ENCODE peak calls at places on chromosomes 16 and 17, in six cellular contexts. I, Z, H, V, S and K are unnamed samples.
A peak's percentile ranks its signal among the peaks of the same experiment; 100 is the strongest.

GRCh38 chr16:12553191-12553590 is 250.5 kb downstream of the CPPED1 start:
- DNase-seq in I (no peak), Z (no peak), H (no peak), V (peak; percentile 12), S (no peak), K (no peak)

GRCh38 chr16:74995986-74996385 is 2.8 kb upstream of the ZNRF1 start:
- DNase-seq in I (no peak), Z (no peak), H (no peak), V (no peak), S (no peak), K (no peak)

GRCh38 chr17:66767164-66767933 is 67.6 kb upstream of the CACNG5 start:
- DNase-seq in I (no peak), Z (no peak), H (no peak), V (no peak), S (no peak), K (no peak)

GRCh38 chr17:79730437-79730768 is 340 bp upstream of the ENPP7 start:
- DNase-seq in I (no peak), Z (no peak), H (no peak), V (no peak), S (no peak), K (no peak)

GRCh38 chr17:29345066-29345465 is 45.1 kb upstream of the TAOK1 start:
- DNase-seq in I (no peak), Z (no peak), H (no peak), V (no peak), S (no peak), K (no peak)

GRCh38 chr16:46889245-46889941 is 5.2 kb downstream of the GPT2 start:
- DNase-seq in I (no peak), Z (no peak), H (no peak), V (no peak), S (no peak), K (no peak)

GRCh38 chr17:44850025-44850424 is 2.3 kb downstream of the HIGD1B start:
- DNase-seq in I (no peak), Z (no peak), H (no peak), V (no peak), S (no peak), K (no peak)

GRCh38 chr17:82507631-82508175 is 11.8 kb upstream of the FOXK2 start:
- DNase-seq in I (no peak), Z (no peak), H (no peak), V (no peak), S (no peak), K (no peak)

GRCh38 chr16:66548068-66548467 is 1.9 kb downstream of the TK2 start:
- DNase-seq in I (no peak), Z (no peak), H (no peak), V (no peak), S (no peak), K (no peak)

GRCh38 chr17:78736526-78737079 is 45.5 kb downstream of the CYTH1 start:
- DNase-seq in I (peak; percentile 78), Z (peak; percentile 53), H (peak; percentile 60), V (peak; percentile 85), S (peak; percentile 81), K (peak; percentile 79)

GRCh38 chr16:81432899-81433560 is 11.6 kb upstream of the CMIP start:
- DNase-seq in I (no peak), Z (no peak), H (no peak), V (no peak), S (no peak), K (no peak)

GRCh38 chr16:81446318-81447275 is 2.0 kb downstream of the CMIP start:
- DNase-seq in I (peak; percentile 49), Z (no peak), H (peak; percentile 42), V (peak; percentile 60), S (no peak), K (no peak)

GRCh38 chr16:89319883-89320716 is 102.6 kb downstream of the ZNF778 start:
- DNase-seq in I (no peak), Z (peak; percentile 87), H (no peak), V (peak; percentile 76), S (peak; percentile 45), K (no peak)

GRCh38 chr16:27405546-27406451 is 3.8 kb downstream of the IL21R start:
- DNase-seq in I (peak; percentile 30), Z (no peak), H (no peak), V (peak; percentile 60), S (no peak), K (no peak)

GRCh38 chr16:63983401-63983800 is 1138.5 kb downstream of the CDH11 start:
- DNase-seq in I (no peak), Z (no peak), H (peak; percentile 63), V (no peak), S (no peak), K (no peak)

GRCh38 chr17:59465949-59466307 is 99.5 kb upstream of the DHX40 start:
- DNase-seq in I (no peak), Z (no peak), H (no peak), V (no peak), S (no peak), K (no peak)

GRCh38 chr16:80347900-80348299 is 192.9 kb upstream of the DYNLRB2 start:
- DNase-seq in I (no peak), Z (no peak), H (no peak), V (peak; percentile 80), S (peak; percentile 30), K (no peak)

GRCh38 chr17:37570527-37571093 is 38.6 kb downstream of the SYNRG start:
- DNase-seq in I (peak; percentile 7), Z (peak; percentile 47), H (peak; percentile 9), V (no peak), S (peak; percentile 25), K (peak; percentile 8)

GRCh38 chr17:79626156-79626890 is 15.5 kb upstream of the RBFOX3 start:
- DNase-seq in I (no peak), Z (no peak), H (no peak), V (peak; percentile 13), S (peak; percentile 2), K (no peak)

GRCh38 chr17:35051183-35051578 is 12.3 kb downstream of the RFFL start:
- DNase-seq in I (peak; percentile 82), Z (peak; percentile 59), H (peak; percentile 29), V (no peak), S (no peak), K (peak; percentile 79)

GRCh38 chr16:81614171-81614570 is 164.9 kb upstream of the PLCG2 start:
- DNase-seq in I (no peak), Z (no peak), H (no peak), V (no peak), S (no peak), K (no peak)